ENCODE peak calls at places on chromosomes 12 and 14, in eight cellular contexts. F is adrenal gland; Z is CD8-positive, alpha-beta T cell; U is uterus; D is GM23248; A is ascending aorta; G is CD8-positive, alpha-beta memory T cell; C is effector memory CD4-positive, alpha-beta T cell. B is an unnamed sample.

GRCh38 chr12:51869931-51870330 is 18.0 kb upstream of the ANKRD33 start:
- DNase-seq in C (no peak), A (no peak), U (no peak), D (no peak), G (no peak), F (no peak), Z (no peak), B (no peak)

GRCh38 chr12:49260831-49261363 is 4.0 kb upstream of the TUBA1C start:
- DNase-seq in U (no peak), C (no peak), Z (no peak), D (no peak), A (no peak), F (no peak), G (no peak), B (no peak)

GRCh38 chr14:29637406-29637805 is 290.2 kb downstream of the PRKD1 start:
- DNase-seq in A (peak; percentile 74), F (peak; percentile 72), C (no peak), Z (no peak), U (no peak), G (no peak), D (peak; percentile 42), B (peak; percentile 46)

GRCh38 chr12:79763748-79764452 is 73.1 kb upstream of the PAWR start:
- DNase-seq in D (no peak), Z (no peak), F (no peak), A (no peak), U (no peak), C (no peak), G (no peak), B (no peak)

GRCh38 chr12:6970096-6970527 is 352 bp downstream of the PHB2 start:
- DNase-seq in F (peak; percentile 55), Z (no peak), C (no peak), D (peak; percentile 34), A (no peak), G (no peak), U (no peak), B (no peak)

GRCh38 chr12:81022531-81022930 is 55.3 kb upstream of the ACSS3 start:
- DNase-seq in D (peak; percentile 25), U (no peak), F (no peak), Z (no peak), G (no peak), C (no peak), A (no peak), B (no peak)

GRCh38 chr12:2382391-2383155 is 329.8 kb downstream of the CACNA1C start:
- DNase-seq in A (peak; percentile 65), U (no peak), F (no peak), G (no peak), Z (no peak), D (peak; percentile 36), C (no peak), B (no peak)

GRCh38 chr14:101109981-101110728 is 206.6 kb upstream of the RTL1 start:
- DNase-seq in C (no peak), D (no peak), G (no peak), U (no peak), A (peak; percentile 40), Z (no peak), F (no peak), B (no peak)

GRCh38 chr12:100427078-100427477 is 46.6 kb upstream of the NR1H4 start:
- DNase-seq in A (no peak), F (peak; percentile 53), C (no peak), D (peak; percentile 89), U (no peak), Z (no peak), G (no peak), B (no peak)

GRCh38 chr14:103527408-103528157 is 1.4 kb upstream of the TRMT61A start:
- DNase-seq in F (no peak), G (no peak), C (no peak), D (peak; percentile 89), U (peak; percentile 20), A (no peak), Z (no peak), B (no peak)

GRCh38 chr12:113142173-113142885 is 6.8 kb upstream of the RASAL1 start:
- DNase-seq in G (no peak), A (no peak), C (no peak), U (no peak), D (no peak), F (peak; percentile 73), Z (no peak), B (peak; percentile 51)

GRCh38 chr14:92105845-92106094 is 612 bp downstream of the ATXN3 start:
- DNase-seq in A (peak; percentile 83), F (peak; percentile 55), C (no peak), U (peak; percentile 55), Z (no peak), D (peak; percentile 77), G (peak; percentile 30), B (no peak)

GRCh38 chr14:102799684-102800562 is 22.7 kb downstream of the TRAF3 start:
- DNase-seq in A (no peak), F (no peak), C (no peak), G (no peak), D (peak; percentile 82), Z (no peak), U (no peak), B (no peak)

GRCh38 chr12:96045566-96045965 is 10.2 kb upstream of the LTA4H start:
- DNase-seq in A (no peak), G (peak; percentile 37), U (no peak), D (no peak), Z (no peak), F (peak; percentile 49), C (peak; percentile 43), B (peak; percentile 71)

GRCh38 chr12:19872745-19873144 is 433.5 kb downstream of the AEBP2 start:
- DNase-seq in C (no peak), A (no peak), U (no peak), D (no peak), F (no peak), G (no peak), Z (no peak), B (no peak)

GRCh38 chr12:64752833-64753238 is 6.4 kb downstream of the GNS start:
- DNase-seq in A (no peak), C (no peak), Z (no peak), U (no peak), F (peak; percentile 42), D (no peak), G (no peak), B (no peak)

GRCh38 chr14:100384819-100385813 is 62.0 kb downstream of the SLC25A47 start:
- DNase-seq in Z (no peak), C (no peak), A (no peak), F (no peak), D (peak; percentile 81), G (no peak), U (no peak), B (no peak)

GRCh38 chr14:104421892-104422291 is 157.7 kb upstream of the C14orf180 start:
- DNase-seq in F (no peak), U (no peak), C (no peak), D (no peak), G (no peak), A (peak; percentile 61), Z (no peak), B (no peak)

GRCh38 chr12:85130631-85131030 is 94.5 kb downstream of the LRRIQ1 start:
- DNase-seq in F (no peak), A (no peak), Z (no peak), D (peak; percentile 1), U (no peak), G (no peak), C (no peak), B (no peak)

GRCh38 chr14:55532645-55533309 is 47.2 kb upstream of the KTN1 start:
- DNase-seq in F (no peak), C (no peak), A (no peak), U (no peak), Z (no peak), G (no peak), D (no peak), B (no peak)

GRCh38 chr14:26596722-26597030 is 1.2 kb downstream of the NOVA1 start:
- DNase-seq in C (no peak), A (no peak), U (peak; percentile 26), F (peak; percentile 7), Z (no peak), G (no peak), D (peak; percentile 38), B (peak; percentile 8)

GRCh38 chr14:52307870-52308269 is 6.2 kb upstream of the PTGER2 start:
- DNase-seq in Z (no peak), F (no peak), U (no peak), G (no peak), A (no peak), C (no peak), D (peak; percentile 76), B (no peak)
- H3K27ac ChIP-seq in Z (no peak overlapping the region), F (no peak overlapping the region), U (no peak overlapping the region), G (no peak overlapping the region), A (no peak overlapping the region), C (peak overlapping the region; percentile 24), D (peak overlapping the region; percentile 13), B (peak overlapping the region; percentile 70)

GRCh38 chr12:122045262-122045661 is 23.6 kb downstream of the BCL7A start:
- DNase-seq in F (no peak), U (no peak), G (no peak), Z (no peak), C (no peak), A (no peak), D (no peak), B (no peak)
- H3K36me3 ChIP-seq in F (no peaks in the 10 kb centered on the region), U (no peaks in the 10 kb centered on the region), G (no peaks in the 10 kb centered on the region), Z (no peaks in the 10 kb centered on the region), C (no peaks in the 10 kb centered on the region), A (peaks cover 32% of the 10 kb centered on the region), D (no peaks in the 10 kb centered on the region), B (peaks cover 21% of the 10 kb centered on the region)

DNA sequence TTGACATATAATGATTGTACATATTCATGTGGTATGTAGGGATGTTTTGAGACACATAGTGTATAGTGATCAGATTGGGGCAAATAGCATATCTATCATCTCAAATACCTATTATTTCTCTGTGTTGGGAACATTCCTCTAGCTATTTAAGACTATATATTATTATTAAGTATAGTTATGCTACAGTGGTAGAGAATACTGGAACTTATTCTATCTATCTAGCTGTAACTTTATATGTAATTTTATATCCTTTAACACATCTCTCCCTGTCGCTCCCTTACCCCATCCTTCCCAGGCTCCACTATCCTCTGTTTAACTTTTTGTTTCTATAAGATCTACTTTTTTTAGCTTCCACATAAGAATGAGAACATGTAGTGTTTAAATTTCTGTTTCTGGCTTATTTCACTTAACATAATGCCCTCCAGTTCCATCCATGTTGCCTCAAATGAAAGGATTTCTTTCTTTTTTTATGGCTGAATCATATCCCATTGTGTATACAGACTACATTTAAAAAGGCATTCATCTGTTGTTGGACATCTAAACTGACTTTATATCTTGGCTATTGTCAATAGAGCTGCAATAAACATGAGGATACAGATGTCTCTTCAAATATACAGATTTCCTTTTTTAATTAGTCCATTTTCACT is 102.1 kb upstream of the GZMB start:
- DNase-seq in G (no peak), C (no peak), A (no peak), F (no peak), U (no peak), D (no peak), Z (no peak), B (no peak)
- H3K9me3 ChIP-seq in G (no peaks in the 10 kb centered on the region), C (no peaks in the 10 kb centered on the region), A (no peaks in the 10 kb centered on the region), F (no peaks in the 10 kb centered on the region), U (no peaks in the 10 kb centered on the region), D (no peaks in the 10 kb centered on the region), Z (no peaks in the 10 kb centered on the region), B (no peaks in the 10 kb centered on the region)

DNA sequence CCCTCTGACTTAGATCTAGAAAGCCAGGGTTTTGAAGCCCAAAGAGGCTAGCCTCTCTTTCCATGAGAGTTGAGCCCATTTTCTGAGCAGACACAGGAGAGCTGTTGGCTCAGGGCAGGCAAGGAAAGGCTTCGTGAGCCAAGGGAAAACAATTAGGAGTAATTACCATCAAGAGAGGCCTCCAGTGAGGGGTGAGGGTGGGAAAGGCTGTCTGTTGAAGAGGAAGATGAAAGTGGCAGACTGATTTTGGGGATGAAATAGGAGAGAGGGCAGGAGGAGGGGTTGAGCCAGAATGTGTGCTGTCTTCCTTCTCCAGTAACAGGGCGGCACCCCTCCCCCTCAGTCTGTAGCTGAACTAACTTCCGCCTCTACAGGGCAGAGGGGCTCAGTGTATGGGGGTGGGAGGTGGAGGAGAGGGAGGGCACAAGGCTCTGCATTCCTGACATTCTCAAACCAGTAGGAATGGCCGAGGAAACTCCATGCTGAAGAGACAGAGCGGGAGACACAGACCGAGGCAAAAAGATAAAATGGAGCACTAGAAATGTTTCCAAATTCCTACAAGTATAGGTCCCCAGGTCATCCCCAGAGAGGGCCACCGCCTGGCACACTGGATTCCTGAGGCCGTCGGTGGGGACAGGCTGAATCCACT is 33.1 kb upstream of the COL2A1 start:
- DNase-seq in A (no peak), C (no peak), Z (no peak), G (no peak), U (no peak), D (no peak), F (no peak), B (no peak)
- H3K27ac ChIP-seq in A (no peak overlapping the region), C (no peak overlapping the region), Z (no peak overlapping the region), G (no peak overlapping the region), U (no peak overlapping the region), D (no peak overlapping the region), F (no peak overlapping the region), B (no peak overlapping the region)